ENCODE peak calls at places on chromosomes 2 and 18, in ten cellular contexts. One of them, this sample, is unnamed.
A peak's percentile ranks its signal among the peaks of the same experiment; 100 is the strongest.

GRCh38 chr2:37558622-37559021 is 112.8 kb downstream of the CDC42EP3 start:
- DNase-seq in KG1: peak; percentile 25
- DNase-seq in DMS153: no peak
- DNase-seq in stimulated activated CD4-positive, alpha-beta T cell treated with anti-CD3 and anti-CD28 coated beads, Interleukin-4, amount 100 ng/mL, for 48 hours: no peak
- DNase-seq in CD8-positive, alpha-beta T cell: no peak
- DNase-seq in trophoblast cell: no peak
- DNase-seq in hepatic stellate cell: no peak
- DNase-seq in esophagus muscularis mucosa: peak; percentile 72
- DNase-seq in natural killer cell treated with Interleukin-12 subunit alpha and Interleukin-12 subunit beta and Interleukin-15 and Interleukin-18, amount 100 ng/mL, for 72 hours: no peak
- DNase-seq in T-helper 2 cell: no peak
- DNase-seq in this sample: no peak

GRCh38 chr18:6207119-6207518 is 207.6 kb downstream of the L3MBTL4 start:
- DNase-seq in DMS153: peak; percentile 3
- DNase-seq in hepatic stellate cell: no peak
- DNase-seq in natural killer cell treated with Interleukin-12 subunit alpha and Interleukin-12 subunit beta and Interleukin-15 and Interleukin-18, amount 100 ng/mL, for 72 hours: no peak
- DNase-seq in esophagus muscularis mucosa: no peak
- DNase-seq in KG1: no peak
- DNase-seq in T-helper 2 cell: no peak
- DNase-seq in CD8-positive, alpha-beta T cell: no peak
- DNase-seq in trophoblast cell: peak; percentile 81
- DNase-seq in stimulated activated CD4-positive, alpha-beta T cell treated with anti-CD3 and anti-CD28 coated beads, Interleukin-4, amount 100 ng/mL, for 48 hours: no peak
- DNase-seq in this sample: no peak

GRCh38 chr2:235839974-235840373 is 328.2 kb downstream of the GBX2 start:
- DNase-seq in CD8-positive, alpha-beta T cell: no peak
- DNase-seq in T-helper 2 cell: no peak
- DNase-seq in DMS153: no peak
- DNase-seq in natural killer cell treated with Interleukin-12 subunit alpha and Interleukin-12 subunit beta and Interleukin-15 and Interleukin-18, amount 100 ng/mL, for 72 hours: no peak
- DNase-seq in esophagus muscularis mucosa: no peak
- DNase-seq in hepatic stellate cell: no peak
- DNase-seq in stimulated activated CD4-positive, alpha-beta T cell treated with anti-CD3 and anti-CD28 coated beads, Interleukin-4, amount 100 ng/mL, for 48 hours: no peak
- DNase-seq in KG1: no peak
- DNase-seq in trophoblast cell: no peak
- DNase-seq in this sample: no peak

GRCh38 chr18:2903006-2903405 is 56.2 kb downstream of the EMILIN2 start:
- DNase-seq in esophagus muscularis mucosa: no peak
- DNase-seq in trophoblast cell: no peak
- DNase-seq in DMS153: no peak
- DNase-seq in hepatic stellate cell: peak; percentile 69
- DNase-seq in KG1: no peak
- DNase-seq in natural killer cell treated with Interleukin-12 subunit alpha and Interleukin-12 subunit beta and Interleukin-15 and Interleukin-18, amount 100 ng/mL, for 72 hours: no peak
- DNase-seq in CD8-positive, alpha-beta T cell: no peak
- DNase-seq in stimulated activated CD4-positive, alpha-beta T cell treated with anti-CD3 and anti-CD28 coated beads, Interleukin-4, amount 100 ng/mL, for 48 hours: no peak
- DNase-seq in T-helper 2 cell: no peak
- DNase-seq in this sample: no peak

GRCh38 chr2:16604236-16604635 is 61.4 kb downstream of the CYRIA start:
- DNase-seq in stimulated activated CD4-positive, alpha-beta T cell treated with anti-CD3 and anti-CD28 coated beads, Interleukin-4, amount 100 ng/mL, for 48 hours: no peak
- DNase-seq in trophoblast cell: no peak
- DNase-seq in hepatic stellate cell: no peak
- DNase-seq in natural killer cell treated with Interleukin-12 subunit alpha and Interleukin-12 subunit beta and Interleukin-15 and Interleukin-18, amount 100 ng/mL, for 72 hours: no peak
- DNase-seq in T-helper 2 cell: no peak
- DNase-seq in esophagus muscularis mucosa: no peak
- DNase-seq in KG1: no peak
- DNase-seq in DMS153: no peak
- DNase-seq in CD8-positive, alpha-beta T cell: no peak
- DNase-seq in this sample: no peak

GRCh38 chr2:74536166-74536950 is 6.6 kb downstream of the HTRA2 start:
- DNase-seq in trophoblast cell: no peak
- DNase-seq in hepatic stellate cell: no peak
- DNase-seq in stimulated activated CD4-positive, alpha-beta T cell treated with anti-CD3 and anti-CD28 coated beads, Interleukin-4, amount 100 ng/mL, for 48 hours: no peak
- DNase-seq in natural killer cell treated with Interleukin-12 subunit alpha and Interleukin-12 subunit beta and Interleukin-15 and Interleukin-18, amount 100 ng/mL, for 72 hours: no peak
- DNase-seq in esophagus muscularis mucosa: no peak
- DNase-seq in DMS153: no peak
- DNase-seq in CD8-positive, alpha-beta T cell: no peak
- DNase-seq in KG1: no peak
- DNase-seq in T-helper 2 cell: no peak
- DNase-seq in this sample: no peak

GRCh38 chr2:26300234-26300641 is 45.7 kb upstream of the SELENOI start:
- DNase-seq in esophagus muscularis mucosa: no peak
- DNase-seq in KG1: no peak
- DNase-seq in natural killer cell treated with Interleukin-12 subunit alpha and Interleukin-12 subunit beta and Interleukin-15 and Interleukin-18, amount 100 ng/mL, for 72 hours: no peak
- DNase-seq in stimulated activated CD4-positive, alpha-beta T cell treated with anti-CD3 and anti-CD28 coated beads, Interleukin-4, amount 100 ng/mL, for 48 hours: no peak
- DNase-seq in CD8-positive, alpha-beta T cell: no peak
- DNase-seq in DMS153: no peak
- DNase-seq in T-helper 2 cell: no peak
- DNase-seq in trophoblast cell: no peak
- DNase-seq in hepatic stellate cell: no peak
- DNase-seq in this sample: no peak

GRCh38 chr18:41347057-41347456 is 608.0 kb upstream of the PIK3C3 start:
- DNase-seq in esophagus muscularis mucosa: no peak
- DNase-seq in CD8-positive, alpha-beta T cell: no peak
- DNase-seq in T-helper 2 cell: no peak
- DNase-seq in hepatic stellate cell: no peak
- DNase-seq in stimulated activated CD4-positive, alpha-beta T cell treated with anti-CD3 and anti-CD28 coated beads, Interleukin-4, amount 100 ng/mL, for 48 hours: no peak
- DNase-seq in natural killer cell treated with Interleukin-12 subunit alpha and Interleukin-12 subunit beta and Interleukin-15 and Interleukin-18, amount 100 ng/mL, for 72 hours: no peak
- DNase-seq in trophoblast cell: peak; percentile 7
- DNase-seq in DMS153: no peak
- DNase-seq in KG1: no peak
- DNase-seq in this sample: no peak

GRCh38 chr2:206780671-206781070 is 15.3 kb downstream of the FASTKD2 start:
- DNase-seq in esophagus muscularis mucosa: no peak
- DNase-seq in CD8-positive, alpha-beta T cell: no peak
- DNase-seq in natural killer cell treated with Interleukin-12 subunit alpha and Interleukin-12 subunit beta and Interleukin-15 and Interleukin-18, amount 100 ng/mL, for 72 hours: no peak
- DNase-seq in KG1: no peak
- DNase-seq in T-helper 2 cell: no peak
- DNase-seq in trophoblast cell: no peak
- DNase-seq in DMS153: no peak
- DNase-seq in hepatic stellate cell: no peak
- DNase-seq in stimulated activated CD4-positive, alpha-beta T cell treated with anti-CD3 and anti-CD28 coated beads, Interleukin-4, amount 100 ng/mL, for 48 hours: no peak
- DNase-seq in this sample: no peak

GRCh38 chr2:171602352-171602751 is 80.1 kb downstream of the CYBRD1 start:
- DNase-seq in T-helper 2 cell: no peak
- DNase-seq in KG1: no peak
- DNase-seq in stimulated activated CD4-positive, alpha-beta T cell treated with anti-CD3 and anti-CD28 coated beads, Interleukin-4, amount 100 ng/mL, for 48 hours: no peak
- DNase-seq in CD8-positive, alpha-beta T cell: no peak
- DNase-seq in hepatic stellate cell: no peak
- DNase-seq in trophoblast cell: no peak
- DNase-seq in esophagus muscularis mucosa: peak; percentile 72
- DNase-seq in DMS153: no peak
- DNase-seq in natural killer cell treated with Interleukin-12 subunit alpha and Interleukin-12 subunit beta and Interleukin-15 and Interleukin-18, amount 100 ng/mL, for 72 hours: no peak
- DNase-seq in this sample: no peak